ENCODE peak calls at places on chromosomes 3 and 15, in five cellular contexts. W is NCI-H1417; V is NCI-H2081; D is stimulated activated CD8-positive, alpha-beta memory T cell treated with anti-CD3 and anti-CD28 coated beads, Interleukin-2, amount 100 ng/mL, for 48 hours; Z is NCI-H1436. P is an unnamed sample.

GRCh38 chr15:62241135-62241770 is 76.2 kb upstream of the C2CD4B start:
- DNase-seq in W (no peak), V (no peak), D (no peak), Z (no peak), P (no peak)

GRCh38 chr3:27356976-27357375 is 12.2 kb downstream of the NEK10 start:
- DNase-seq in W (no peak), V (no peak), D (no peak), Z (no peak), P (no peak)

GRCh38 chr3:115862099-115862498 is 238.8 kb downstream of the GAP43 start:
- DNase-seq in W (no peak), V (peak), D (no peak), Z (no peak), P (no peak)

GRCh38 chr3:58659051-58659675 is 7.4 kb downstream of the FAM3D start:
- DNase-seq in W (no peak), V (no peak), D (no peak), Z (no peak), P (no peak)

GRCh38 chr3:179829391-179829790 is 176.6 kb downstream of the USP13 start:
- DNase-seq in W (no peak), V (no peak), D (no peak), Z (no peak), P (no peak)

GRCh38 chr3:72157782-72158638 is 373.1 kb upstream of the PROK2 start:
- DNase-seq in W (no peak), V (no peak), D (no peak), Z (no peak), P (no peak)

GRCh38 chr3:187738400-187739124 is 6.7 kb downstream of the BCL6 start:
- DNase-seq in W (peak), V (peak), D (no peak), Z (peak), P (peak)

GRCh38 chr3:17136251-17136721 is 251.5 kb downstream of the PLCL2 start:
- DNase-seq in W (no peak), V (no peak), D (no peak), Z (no peak), P (no peak)

GRCh38 chr15:96177279-96177678 is 153.2 kb upstream of the NR2F2 start:
- DNase-seq in W (no peak), V (no peak), D (no peak), Z (no peak), P (no peak)

GRCh38 chr3:66153961-66154923 is 66.6 kb upstream of the SLC25A26 start:
- DNase-seq in W (no peak), V (no peak), D (no peak), Z (no peak), P (no peak)

GRCh38 chr15:78676424-78677110 is 35.6 kb upstream of the CHRNB4 start:
- DNase-seq in W (no peak), V (no peak), D (no peak), Z (no peak), P (no peak)

GRCh38 chr3:43048470-43048869 is 57.4 kb downstream of the POMGNT2 start:
- DNase-seq in W (no peak), V (no peak), D (no peak), Z (no peak), P (no peak)

GRCh38 chr3:14410106-14410500 is 7.7 kb downstream of the SLC6A6 start:
- DNase-seq in W (no peak), V (no peak), D (no peak), Z (no peak), P (no peak)

GRCh38 chr3:6928064-6928463 is 67.1 kb downstream of the GRM7 start:
- DNase-seq in W (no peak), V (no peak), D (no peak), Z (no peak), P (no peak)

GRCh38 chr15:67186226-67186649 is 68.2 kb downstream of the AAGAB start:
- DNase-seq in W (no peak), V (no peak), D (no peak), Z (no peak), P (no peak)

GRCh38 chr3:115019900-115020299 is 127.2 kb downstream of the ZBTB20 start:
- DNase-seq in W (no peak), V (no peak), D (no peak), Z (no peak), P (no peak)

GRCh38 chr15:101179341-101180153 is 72.3 kb downstream of the CHSY1 start:
- DNase-seq in W (no peak), V (no peak), D (no peak), Z (no peak), P (no peak)

GRCh38 chr3:122661633-122662032 is 19.0 kb upstream of the PARP14 start:
- DNase-seq in W (no peak), V (no peak), D (no peak), Z (no peak), P (no peak)

GRCh38 chr3:7285502-7285901 is 424.6 kb downstream of the GRM7 start:
- DNase-seq in W (peak), V (no peak), D (no peak), Z (no peak), P (no peak)

GRCh38 chr3:187689984-187690383 is 12.4 kb downstream of the RTP2 start:
- DNase-seq in W (no peak), V (no peak), D (no peak), Z (no peak), P (no peak)

GRCh38 chr3:183539821-183540220 is 15.7 kb downstream of the KLHL6 start:
- DNase-seq in W (no peak), V (no peak), D (no peak), Z (no peak), P (no peak)

GRCh38 chr3:149455989-149456388 is 18.5 kb upstream of the TM4SF4 start:
- DNase-seq in W (no peak), V (no peak), D (no peak), Z (no peak), P (no peak)

GRCh38 chr3:151918253-151919029 is 45.0 kb downstream of the SUCNR1 start:
- DNase-seq in W (peak), V (peak), D (no peak), Z (peak), P (no peak)

P was measured in NCI-H187 treated with DMSO at 0.1 percent for 48 hours.